ENCODE peak calls at places on chromosomes 2 and 18, in five cellular contexts. One of them, this sample, is unnamed.

GRCh38 chr2:62573137-62573731 is 67.2 kb upstream of the TMEM17 start:
- DNase-seq in adrenal gland: no peak
- DNase-seq in spleen: no peak
- DNase-seq in stomach: no peak
- DNase-seq in HCT116: no peak
- DNase-seq in this sample: no peak

GRCh38 chr2:178422097-178422496 is 28.9 kb downstream of the PRKRA start:
- DNase-seq in adrenal gland: no peak
- DNase-seq in spleen: no peak
- DNase-seq in stomach: no peak
- DNase-seq in HCT116: no peak
- DNase-seq in this sample: no peak

GRCh38 chr2:86747708-86748627 is 27.9 kb downstream of the RMND5A start:
- DNase-seq in adrenal gland: no peak
- DNase-seq in spleen: no peak
- DNase-seq in stomach: no peak
- DNase-seq in HCT116: peak; percentile 31
- DNase-seq in this sample: no peak

GRCh38 chr2:177474904-177475474 is 82.4 kb downstream of the AGPS start:
- DNase-seq in adrenal gland: no peak
- DNase-seq in spleen: no peak
- DNase-seq in stomach: no peak
- DNase-seq in HCT116: peak; percentile 19
- DNase-seq in this sample: no peak

GRCh38 chr2:239299218-239299939 is 101.4 kb downstream of the HDAC4 start:
- DNase-seq in adrenal gland: no peak
- DNase-seq in spleen: peak; percentile 72
- DNase-seq in stomach: no peak
- DNase-seq in HCT116: no peak
- DNase-seq in this sample: peak; percentile 79

GRCh38 chr2:204743368-204743960 is 198.2 kb downstream of the PARD3B start:
- DNase-seq in adrenal gland: no peak
- DNase-seq in spleen: no peak
- DNase-seq in stomach: no peak
- DNase-seq in HCT116: no peak
- DNase-seq in this sample: no peak

GRCh38 chr2:85597241-85597640 is 1.7 kb downstream of the RNF181 start:
- DNase-seq in adrenal gland: no peak
- DNase-seq in spleen: no peak
- DNase-seq in stomach: no peak
- DNase-seq in HCT116: no peak
- DNase-seq in this sample: no peak

GRCh38 chr18:62723666-62724281 is 8.4 kb downstream of the PHLPP1 start:
- DNase-seq in adrenal gland: no peak
- DNase-seq in spleen: no peak
- DNase-seq in stomach: no peak
- DNase-seq in HCT116: no peak
- DNase-seq in this sample: no peak

GRCh38 chr18:31612124-31612523 is 20.4 kb downstream of the TTR start:
- DNase-seq in adrenal gland: no peak
- DNase-seq in spleen: no peak
- DNase-seq in stomach: no peak
- DNase-seq in HCT116: no peak
- DNase-seq in this sample: no peak

GRCh38 chr2:62774555-62775366 is 69.2 kb downstream of the EHBP1 start:
- DNase-seq in adrenal gland: peak; percentile 40
- DNase-seq in spleen: no peak
- DNase-seq in stomach: no peak
- DNase-seq in HCT116: peak; percentile 49
- DNase-seq in this sample: no peak

GRCh38 chr2:74221091-74221490 is 22.7 kb downstream of the MTHFD2 start:
- DNase-seq in adrenal gland: no peak
- DNase-seq in spleen: no peak
- DNase-seq in stomach: no peak
- DNase-seq in HCT116: no peak
- DNase-seq in this sample: no peak

GRCh38 chr18:13158428-13158827 is 60.1 kb upstream of the LDLRAD4 start:
- DNase-seq in adrenal gland: no peak
- DNase-seq in spleen: no peak
- DNase-seq in stomach: no peak
- DNase-seq in HCT116: no peak
- DNase-seq in this sample: no peak

GRCh38 chr2:127351603-127352002 is 36.2 kb downstream of the MAP3K2 start:
- DNase-seq in adrenal gland: no peak
- DNase-seq in spleen: no peak
- DNase-seq in stomach: no peak
- DNase-seq in HCT116: no peak
- DNase-seq in this sample: no peak

GRCh38 chr2:42072349-42073118 is 24.7 kb downstream of the PKDCC start:
- DNase-seq in adrenal gland: no peak
- DNase-seq in spleen: peak; percentile 67
- DNase-seq in stomach: peak; percentile 44
- DNase-seq in HCT116: no peak
- DNase-seq in this sample: peak; percentile 22

GRCh38 chr2:234329202-234329930 is 167.5 kb downstream of the ARL4C start:
- DNase-seq in adrenal gland: no peak
- DNase-seq in spleen: no peak
- DNase-seq in stomach: no peak
- DNase-seq in HCT116: no peak
- DNase-seq in this sample: no peak

GRCh38 chr2:104852161-104852689 is 1.7 kb upstream of the POU3F3 start:
- DNase-seq in adrenal gland: no peak
- DNase-seq in spleen: no peak
- DNase-seq in stomach: no peak
- DNase-seq in HCT116: no peak
- DNase-seq in this sample: no peak

GRCh38 chr18:34092796-34093195 is 131.9 kb downstream of the NOL4 start:
- DNase-seq in adrenal gland: no peak
- DNase-seq in spleen: no peak
- DNase-seq in stomach: no peak
- DNase-seq in HCT116: no peak
- DNase-seq in this sample: no peak

GRCh38 chr2:35365859-35366258 is 989.7 kb upstream of the CRIM1 start:
- DNase-seq in adrenal gland: no peak
- DNase-seq in spleen: no peak
- DNase-seq in stomach: no peak
- DNase-seq in HCT116: no peak
- DNase-seq in this sample: no peak

GRCh38 chr2:76579911-76580310 is 869.2 kb upstream of the GCFC2 start:
- DNase-seq in adrenal gland: no peak
- DNase-seq in spleen: no peak
- DNase-seq in stomach: no peak
- DNase-seq in HCT116: no peak
- DNase-seq in this sample: no peak

GRCh38 chr2:134705861-134706586 is 12.8 kb downstream of the TMEM163 start:
- DNase-seq in adrenal gland: no peak
- DNase-seq in spleen: no peak
- DNase-seq in stomach: no peak
- DNase-seq in HCT116: no peak
- DNase-seq in this sample: no peak

GRCh38 chr18:63016270-63016669 is 300.9 kb downstream of the PHLPP1 start:
- DNase-seq in adrenal gland: peak; percentile 41
- DNase-seq in spleen: no peak
- DNase-seq in stomach: no peak
- DNase-seq in HCT116: peak; percentile 32
- DNase-seq in this sample: peak; percentile 48

GRCh38 chr2:104638795-104639194 is 215.1 kb upstream of the POU3F3 start:
- DNase-seq in adrenal gland: no peak
- DNase-seq in spleen: no peak
- DNase-seq in stomach: no peak
- DNase-seq in HCT116: no peak
- DNase-seq in this sample: no peak

GRCh38 chr2:170324640-170325046 is 146.7 kb downstream of the MYO3B start:
- DNase-seq in adrenal gland: peak; percentile 29
- DNase-seq in spleen: no peak
- DNase-seq in stomach: peak; percentile 26
- DNase-seq in HCT116: peak; percentile 42
- DNase-seq in this sample: peak; percentile 22

DNA sequence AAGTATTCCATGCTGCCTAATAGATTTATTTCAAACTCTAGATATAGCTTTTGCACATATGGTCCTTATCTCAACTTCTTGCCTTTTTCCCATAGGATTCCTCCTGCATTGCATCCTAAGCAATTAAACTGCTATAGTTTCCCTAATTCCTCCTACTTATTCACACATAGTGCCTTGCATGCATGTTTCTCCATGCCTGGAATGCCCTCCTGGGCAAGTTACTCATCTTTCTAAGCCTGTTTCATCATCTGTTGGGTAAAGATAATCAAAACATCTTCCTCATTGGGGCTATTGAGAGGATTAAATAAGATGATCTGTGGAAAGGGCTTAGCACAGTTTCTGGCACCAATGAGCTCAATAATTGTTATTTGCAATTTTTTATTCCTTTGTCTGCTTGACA is 726.5 kb downstream of the SLC4A3 start:
- DNase-seq in adrenal gland: no peak
- DNase-seq in spleen: no peak
- DNase-seq in stomach: no peak
- DNase-seq in HCT116: no peak
- DNase-seq in this sample: no peak
- H3K27me3 ChIP-seq in adrenal gland: no peaks in the 10 kb centered on the region
- H3K27me3 ChIP-seq in spleen: no peaks in the 10 kb centered on the region
- H3K27me3 ChIP-seq in stomach: peaks cover 4% of the 10 kb centered on the region
- H3K27me3 ChIP-seq in HCT116: no peaks in the 10 kb centered on the region
- H3K27me3 ChIP-seq in this sample: no peaks in the 10 kb centered on the region

GRCh38 chr2:1742680-1743395 is 1.5 kb downstream of the PXDN start:
- DNase-seq in adrenal gland: no peak
- DNase-seq in spleen: peak; percentile 77
- DNase-seq in stomach: peak; percentile 36
- DNase-seq in HCT116: no peak
- DNase-seq in this sample: peak; percentile 56

GRCh38 chr2:1744151-1744445 is 217 bp downstream of the PXDN start:
- DNase-seq in adrenal gland: no peak
- DNase-seq in spleen: peak; percentile 73
- DNase-seq in stomach: no peak
- DNase-seq in HCT116: no peak
- DNase-seq in this sample: no peak

GRCh38 chr2:1744446-1745170 is at the start of gene PXDN:
- DNase-seq in adrenal gland: no peak
- DNase-seq in spleen: peak; percentile 73
- DNase-seq in stomach: no peak
- DNase-seq in HCT116: no peak
- DNase-seq in this sample: no peak

GRCh38 chr2:1742300-1742679 is 2.0 kb downstream of the PXDN start:
- DNase-seq in adrenal gland: no peak
- DNase-seq in spleen: no peak
- DNase-seq in stomach: no peak
- DNase-seq in HCT116: no peak
- DNase-seq in this sample: no peak

GRCh38 chr2:1743396-1744150 is 742 bp downstream of the PXDN start:
- DNase-seq in adrenal gland: no peak
- DNase-seq in spleen: peak; percentile 69
- DNase-seq in stomach: no peak
- DNase-seq in HCT116: no peak
- DNase-seq in this sample: no peak
- H3K4me3 ChIP-seq in adrenal gland: no peak overlapping the region
- H3K4me3 ChIP-seq in spleen: peak overlapping the region; percentile 48
- H3K4me3 ChIP-seq in stomach: peak overlapping the region; percentile 66
- H3K4me3 ChIP-seq in HCT116: peak overlapping the region; percentile 43
- H3K4me3 ChIP-seq in this sample: no peak overlapping the region

DNA sequence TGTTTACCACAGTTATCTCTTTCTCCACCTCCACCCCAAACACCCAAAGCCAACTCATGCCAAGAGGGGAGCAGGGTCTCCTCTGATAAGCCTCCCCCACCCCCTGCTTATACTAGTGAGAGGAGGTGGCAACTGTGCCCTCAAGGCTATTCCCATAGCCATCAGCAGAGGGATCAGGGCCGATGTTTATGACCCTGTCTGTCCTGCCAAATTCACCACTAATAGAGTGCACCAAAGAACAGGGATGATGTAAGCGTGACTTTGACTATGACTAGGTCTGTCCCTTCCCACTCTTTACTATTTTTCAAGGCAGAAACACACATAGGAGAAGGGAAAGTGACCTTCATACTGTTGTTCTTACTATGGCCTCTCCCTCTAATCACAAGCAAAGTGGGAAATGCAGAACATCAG is 74.6 kb downstream of the CLHC1 start:
- DNase-seq in adrenal gland: no peak
- DNase-seq in spleen: no peak
- DNase-seq in stomach: no peak
- DNase-seq in HCT116: no peak
- DNase-seq in this sample: peak; percentile 52
- TF ChIP-seq POLR2A in adrenal gland: no peak
- TF ChIP-seq POLR2A in spleen: no peak
- TF ChIP-seq POLR2A in stomach: no peak
- TF ChIP-seq POLR2A in HCT116: no peak
- TF ChIP-seq POLR2A in this sample: no peak

GRCh38 chr2:121284424-121285076 is 452 bp downstream of the TFCP2L1 start:
- DNase-seq in adrenal gland: no peak
- DNase-seq in spleen: peak; percentile 81
- DNase-seq in stomach: no peak
- DNase-seq in HCT116: no peak
- DNase-seq in this sample: peak; percentile 41

GRCh38 chr2:121281694-121282093 is 3.3 kb downstream of the TFCP2L1 start:
- DNase-seq in adrenal gland: no peak
- DNase-seq in spleen: no peak
- DNase-seq in stomach: no peak
- DNase-seq in HCT116: no peak
- DNase-seq in this sample: no peak

GRCh38 chr2:121283670-121284245 is 1.2 kb downstream of the TFCP2L1 start:
- DNase-seq in adrenal gland: no peak
- DNase-seq in spleen: no peak
- DNase-seq in stomach: no peak
- DNase-seq in HCT116: no peak
- DNase-seq in this sample: no peak

GRCh38 chr2:121281107-121281506 is 3.9 kb downstream of the TFCP2L1 start:
- DNase-seq in adrenal gland: no peak
- DNase-seq in spleen: no peak
- DNase-seq in stomach: no peak
- DNase-seq in HCT116: no peak
- DNase-seq in this sample: no peak

GRCh38 chr2:121282800-121283382 is 2.1 kb downstream of the TFCP2L1 start:
- DNase-seq in adrenal gland: no peak
- DNase-seq in spleen: no peak
- DNase-seq in stomach: peak; percentile 43
- DNase-seq in HCT116: no peak
- DNase-seq in this sample: peak; percentile 62
- H3K27me3 ChIP-seq in adrenal gland: peaks cover 14% of the 10 kb centered on the region
- H3K27me3 ChIP-seq in spleen: peaks cover 34% of the 10 kb centered on the region
- H3K27me3 ChIP-seq in stomach: peaks cover 64% of the 10 kb centered on the region
- H3K27me3 ChIP-seq in HCT116: no peaks in the 10 kb centered on the region
- H3K27me3 ChIP-seq in this sample: no peaks in the 10 kb centered on the region

GRCh38 chr2:99504844-99505584 is 15.2 kb upstream of the REV1 start:
- DNase-seq in adrenal gland: no peak
- DNase-seq in spleen: no peak
- DNase-seq in stomach: no peak
- DNase-seq in HCT116: no peak
- DNase-seq in this sample: no peak
- H3K4me3 ChIP-seq in adrenal gland: no peak overlapping the region
- H3K4me3 ChIP-seq in spleen: no peak overlapping the region
- H3K4me3 ChIP-seq in stomach: no peak overlapping the region
- H3K4me3 ChIP-seq in HCT116: no peak overlapping the region
- H3K4me3 ChIP-seq in this sample: no peak overlapping the region

This sample was measured in body of pancreas.